ENCODE peak calls at places on chromosomes 4 and X, in nine cellular contexts. J is GM23338; N is brain microvascular endothelial cell; M is pancreas; U is fibroblast of lung; K is CD8-positive, alpha-beta T cell; X is ovary; H is HepG2; W is thoracic aorta. G is an unnamed sample.

GRCh38 chr4:81032805-81033684 is 2.5 kb downstream of the BMP3 start:
- DNase-seq in J (no peak), N (no peak), M (no peak), U (no peak), K (no peak), X (no peak), H (no peak), W (no peak), G (peak)

GRCh38 chrX:138711399-138712347 is at the start of gene FGF13:
- DNase-seq in J (peak), N (no peak), M (peak), U (peak), K (no peak), X (peak), H (peak), W (no peak), G (no peak)

GRCh38 chr4:139873111-139873866 is 207.7 kb downstream of the MGST2 start:
- DNase-seq in J (no peak), N (no peak), M (no peak), U (peak), K (no peak), X (no peak), H (no peak), W (no peak), G (peak)

GRCh38 chrX:104565791-104566687 is at the start of gene IL1RAPL2:
- DNase-seq in J (peak), N (no peak), M (peak), U (peak), K (no peak), X (no peak), H (peak), W (no peak), G (peak)

GRCh38 chr4:155548173-155548572 is 118.5 kb upstream of the GUCY1A1 start:
- DNase-seq in J (no peak), N (no peak), M (no peak), U (peak), K (no peak), X (no peak), H (no peak), W (no peak), G (peak)

GRCh38 chr4:98448923-98449322 is 187.7 kb downstream of the RAP1GDS1 start:
- DNase-seq in J (no peak), N (no peak), M (no peak), U (no peak), K (no peak), X (no peak), H (no peak), W (no peak), G (no peak)

GRCh38 chr4:81460115-81460836 is 11.4 kb downstream of the RASGEF1B start:
- DNase-seq in J (no peak), N (no peak), M (no peak), U (no peak), K (no peak), X (no peak), H (no peak), W (no peak), G (no peak)

GRCh38 chr4:119897260-119897659 is 169.4 kb downstream of the MAD2L1 start:
- DNase-seq in J (no peak), N (no peak), M (no peak), U (no peak), K (no peak), X (no peak), H (no peak), W (no peak), G (no peak)

GRCh38 chr4:113975578-113975977 is 3.9 kb downstream of the ARSJ start:
- DNase-seq in J (no peak), N (no peak), M (no peak), U (peak), K (no peak), X (no peak), H (no peak), W (no peak), G (no peak)

GRCh38 chr4:857461-857860 is 31.5 kb upstream of the CPLX1 start:
- DNase-seq in J (no peak), N (no peak), M (peak), U (no peak), K (no peak), X (no peak), H (no peak), W (no peak), G (no peak)

GRCh38 chrX:141314441-141314840 is 72.1 kb upstream of the SPANXC start:
- DNase-seq in J (no peak), N (no peak), M (no peak), U (peak), K (no peak), X (no peak), H (no peak), W (no peak), G (no peak)

GRCh38 chrX:9272166-9272565 is 192.7 kb upstream of the TBL1X start:
- DNase-seq in J (no peak), N (no peak), M (no peak), U (no peak), K (no peak), X (no peak), H (no peak), W (no peak), G (peak)

GRCh38 chr4:146976145-146976544 is 30.5 kb upstream of the TTC29 start:
- DNase-seq in J (no peak), N (no peak), M (no peak), U (no peak), K (no peak), X (no peak), H (no peak), W (no peak), G (no peak)

DNA sequence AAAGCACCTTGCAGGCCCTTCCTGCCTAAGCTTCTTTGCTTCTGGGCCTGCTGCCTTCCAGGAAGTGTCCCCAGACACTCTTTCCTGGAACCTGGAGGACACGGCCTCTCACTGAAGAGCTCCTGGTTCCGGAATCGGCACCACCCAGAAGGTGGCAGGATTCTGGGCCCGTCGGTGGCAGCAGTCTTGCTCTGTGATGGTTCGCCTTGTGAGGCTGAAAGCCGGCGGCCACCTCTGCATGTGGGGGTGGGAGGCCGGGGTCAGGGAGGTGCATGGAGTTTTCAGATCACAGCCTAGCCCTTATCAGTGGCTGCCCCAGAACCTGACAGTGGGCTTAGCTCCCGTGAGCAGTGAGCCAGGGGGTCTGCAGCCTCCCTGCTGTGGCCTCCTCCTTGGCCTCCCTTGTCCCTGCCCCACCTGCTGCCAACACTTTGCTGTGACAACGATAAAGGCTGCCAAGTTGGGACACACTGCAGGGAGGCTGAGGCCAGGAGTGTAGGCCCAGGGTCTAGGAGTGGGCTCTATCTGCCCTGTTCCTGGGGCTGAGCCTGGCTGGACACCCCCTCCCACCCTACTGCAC is 30.8 kb upstream of the GPR78 start:
- DNase-seq in J (no peak), N (no peak), M (no peak), U (no peak), K (no peak), X (no peak), H (no peak), W (no peak), G (no peak)
- H3K4me3 ChIP-seq in J (no peak), N (no peak), M (no peak), U (no peak), K (no peak), X (no peak), H (no peak), W (no peak), G (no peak)

GRCh38 chr4:73434311-73434710 is 1.7 kb upstream of the AFP start:
- DNase-seq in J (peak), N (no peak), M (no peak), U (peak), K (no peak), X (no peak), H (peak), W (no peak), G (no peak)
- TF ChIP-seq CTCF in J (peak), N (peak), M (no peak), U (peak), K (no peak), X (no peak), H (peak), W (no peak), G (peak)

GRCh38 chr4:107699466-107700206 is 20.4 kb downstream of the PAPSS1 start:
- DNase-seq in J (no peak), N (no peak), M (no peak), U (peak), K (no peak), X (no peak), H (no peak), W (no peak), G (no peak)
- H3K4me3 ChIP-seq in J (no peak), N (no peak), M (no peak), U (no peak), K (no peak), X (no peak), H (no peak), W (no peak), G (no peak)

GRCh38 chr4:169059294-169060201 is 49.5 kb upstream of the CBR4 start:
- DNase-seq in J (no peak), N (no peak), M (no peak), U (no peak), K (no peak), X (no peak), H (no peak), W (peak), G (peak)
- TF ChIP-seq CTCF in J (no peak), N (no peak), M (no peak), U (no peak), K (no peak), X (no peak), H (no peak), W (no peak), G (no peak)

GRCh38 chr4:183905081-183905592 is at the start of gene STOX2:
- DNase-seq in J (peak), N (peak), M (peak), U (peak), K (no peak), X (peak), H (peak), W (peak), G (peak)

GRCh38 chr4:183906486-183906735 is 1.3 kb downstream of the STOX2 start:
- DNase-seq in J (no peak), N (no peak), M (no peak), U (no peak), K (no peak), X (no peak), H (no peak), W (no peak), G (no peak)

GRCh38 chr4:183905593-183906485 is 732 bp downstream of the STOX2 start:
- DNase-seq in J (peak), N (peak), M (peak), U (peak), K (no peak), X (peak), H (no peak), W (no peak), G (peak)

GRCh38 chr4:183908284-183908683 is 3.2 kb downstream of the STOX2 start:
- DNase-seq in J (no peak), N (no peak), M (no peak), U (no peak), K (no peak), X (no peak), H (no peak), W (no peak), G (no peak)

GRCh38 chr4:183906736-183907651 is 1.9 kb downstream of the STOX2 start:
- DNase-seq in J (peak), N (no peak), M (peak), U (no peak), K (no peak), X (peak), H (no peak), W (no peak), G (peak)
- H3K4me3 ChIP-seq in J (peak), N (peak), M (peak), U (no peak), K (no peak), X (peak), H (no peak), W (peak), G (no peak)

DNA sequence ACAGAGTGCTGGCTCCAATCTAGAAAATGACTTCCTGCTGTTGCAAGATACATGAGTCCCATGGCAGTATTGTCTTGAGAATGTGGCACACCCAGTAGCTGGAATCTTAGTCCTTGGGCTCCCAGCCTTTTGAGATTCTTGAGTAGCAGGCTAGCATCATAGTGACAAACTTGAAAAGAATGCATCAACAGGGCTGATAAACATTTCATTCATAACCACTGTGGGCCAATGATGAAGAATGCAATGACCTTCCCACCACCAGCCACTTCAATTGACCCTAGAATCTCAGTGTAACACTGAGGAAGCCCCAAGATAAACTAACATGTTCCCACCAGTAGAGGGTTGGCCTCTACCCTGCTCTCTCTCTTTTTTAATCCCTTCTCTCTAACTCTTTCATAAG is 329.3 kb downstream of the GBA3 start:
- DNase-seq in J (no peak), N (peak), M (no peak), U (peak), K (no peak), X (no peak), H (no peak), W (no peak), G (peak)
- TF ChIP-seq CTCF in J (no peak), N (peak), M (no peak), U (no peak), K (no peak), X (no peak), H (no peak), W (no peak), G (no peak)

GRCh38 chrX:137574102-137574783 is 8.3 kb downstream of the ZIC3 start:
- DNase-seq in J (peak), N (no peak), M (no peak), U (no peak), K (no peak), X (no peak), H (no peak), W (no peak), G (no peak)

GRCh38 chrX:137574784-137575298 is 8.9 kb downstream of the ZIC3 start:
- DNase-seq in J (peak), N (no peak), M (no peak), U (no peak), K (no peak), X (no peak), H (no peak), W (no peak), G (no peak)

GRCh38 chrX:137573356-137574101 is 7.6 kb downstream of the ZIC3 start:
- DNase-seq in J (peak), N (no peak), M (no peak), U (no peak), K (no peak), X (no peak), H (no peak), W (no peak), G (no peak)

GRCh38 chrX:137575596-137576255 is 9.8 kb downstream of the ZIC3 start:
- DNase-seq in J (peak), N (no peak), M (no peak), U (no peak), K (no peak), X (no peak), H (no peak), W (no peak), G (no peak)
- H3K4me3 ChIP-seq in J (peak), N (no peak), M (no peak), U (no peak), K (no peak), X (no peak), H (no peak), W (no peak), G (no peak)

DNA sequence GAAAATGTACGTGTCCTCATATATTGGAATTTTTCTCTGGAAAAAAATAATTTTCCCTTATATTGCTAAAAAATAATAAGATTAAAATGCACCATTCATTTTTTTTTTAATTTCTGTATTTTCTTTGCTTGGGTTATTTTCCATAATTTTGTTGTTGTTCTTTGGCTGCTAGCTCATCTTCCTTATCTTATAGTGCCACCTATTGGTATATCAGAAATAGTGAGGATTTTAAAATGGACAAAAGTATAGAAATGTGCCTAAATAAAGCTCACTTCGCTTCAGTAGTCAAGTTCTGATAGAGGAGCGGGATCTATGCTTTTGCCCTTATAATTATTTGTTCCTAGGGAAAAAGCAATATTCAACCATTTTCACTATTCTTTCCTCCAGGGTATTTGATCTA is 134.8 kb downstream of the NAP1L3 start:
- DNase-seq in J (peak), N (no peak), M (no peak), U (no peak), K (no peak), X (no peak), H (no peak), W (no peak), G (no peak)
- TF ChIP-seq CTCF in J (peak), N (no peak), M (no peak), U (no peak), K (no peak), X (no peak), H (peak), W (no peak), G (no peak)

DNA sequence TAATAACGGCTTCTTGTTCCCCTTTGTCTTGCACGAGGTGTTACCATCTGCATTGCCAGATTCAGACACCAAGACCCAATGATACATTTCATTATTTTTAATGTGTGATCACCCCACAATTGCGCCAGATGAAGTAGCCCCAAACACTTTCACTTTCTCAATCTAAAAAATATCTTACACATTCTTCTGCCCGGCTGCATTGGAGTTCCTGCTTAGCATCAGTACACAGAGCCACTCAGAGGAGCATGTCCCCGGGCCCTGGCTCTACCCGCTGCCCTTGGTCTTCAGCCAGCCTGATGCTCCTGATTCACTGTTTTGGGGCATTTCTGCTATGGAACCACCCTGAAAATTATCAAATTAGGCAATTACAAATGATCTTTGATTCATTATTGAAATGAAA is 66.0 kb upstream of the TENM3 start:
- DNase-seq in J (no peak), N (no peak), M (no peak), U (no peak), K (no peak), X (no peak), H (no peak), W (no peak), G (no peak)
- H3K4me3 ChIP-seq in J (no peak), N (no peak), M (no peak), U (no peak), K (no peak), X (no peak), H (no peak), W (no peak), G (no peak)

GRCh38 chrX:23704673-23705206 is 37.4 kb downstream of the PRDX4 start:
- DNase-seq in J (no peak), N (no peak), M (no peak), U (no peak), K (no peak), X (no peak), H (no peak), W (no peak), G (no peak)
- TF ChIP-seq CTCF in J (no peak), N (no peak), M (no peak), U (no peak), K (no peak), X (no peak), H (no peak), W (no peak), G (no peak)

G was measured in foreskin fibroblast.